ENCODE peak calls at places on chromosomes 7 and 10, in six cellular contexts. S is A549, U is stomach, O is transverse colon, Z is ovary, T is SK-N-SH. H is an unnamed sample.

GRCh38 chr7:2729893-2730716 is 42.1 kb downstream of the AMZ1 start:
- DNase-seq in S (no peak), U (peak; percentile 24), O (no peak), Z (peak; percentile 29), T (no peak), H (no peak)

GRCh38 chr10:46544989-46545791 is 11.3 kb downstream of the GPRIN2 start:
- DNase-seq in S (peak; percentile 89), U (peak; percentile 26), O (peak; percentile 18), Z (peak; percentile 6), T (peak; percentile 62), H (peak; percentile 10)

GRCh38 chr7:39027491-39027890 is 49.8 kb downstream of the POU6F2 start:
- DNase-seq in S (no peak), U (no peak), O (no peak), Z (no peak), T (no peak), H (no peak)

GRCh38 chr10:132158122-132158741 is 28.5 kb upstream of the DPYSL4 start:
- DNase-seq in S (no peak), U (no peak), O (no peak), Z (no peak), T (peak; percentile 88), H (no peak)

GRCh38 chr10:29949411-29950011 is 109.9 kb downstream of the JCAD start:
- DNase-seq in S (no peak), U (no peak), O (no peak), Z (no peak), T (no peak), H (no peak)

GRCh38 chr10:22962817-22963216 is 35.0 kb downstream of the ARMC3 start:
- DNase-seq in S (no peak), U (no peak), O (no peak), Z (no peak), T (no peak), H (no peak)

GRCh38 chr10:91247360-91248111 is 27.1 kb downstream of the PCGF5 start:
- DNase-seq in S (no peak), U (no peak), O (no peak), Z (no peak), T (no peak), H (no peak)

GRCh38 chr7:29106128-29106988 is 40.0 kb downstream of the CPVL start:
- DNase-seq in S (no peak), U (peak; percentile 33), O (no peak), Z (peak; percentile 15), T (peak; percentile 43), H (no peak)

GRCh38 chr7:77181739-77182138 is 17.9 kb downstream of the FGL2 start:
- DNase-seq in S (no peak), U (no peak), O (no peak), Z (no peak), T (no peak), H (no peak)

GRCh38 chr10:10503772-10504171 is 513.9 kb upstream of the CELF2 start:
- DNase-seq in S (no peak), U (no peak), O (no peak), Z (no peak), T (no peak), H (no peak)

GRCh38 chr10:121774404-121774803 is 153.4 kb downstream of the ATE1 start:
- DNase-seq in S (no peak), U (no peak), O (no peak), Z (no peak), T (no peak), H (no peak)

GRCh38 chr7:150966002-150966401 is 12.1 kb downstream of the KCNH2 start:
- DNase-seq in S (peak; percentile 31), U (no peak), O (no peak), Z (no peak), T (peak; percentile 78), H (no peak)

GRCh38 chr10:103449208-103450144 is 2.7 kb downstream of the CALHM2 start:
- DNase-seq in S (no peak), U (no peak), O (no peak), Z (no peak), T (no peak), H (no peak)

GRCh38 chr7:32536585-32536984 is 41.3 kb downstream of the AVL9 start:
- DNase-seq in S (peak; percentile 24), U (no peak), O (no peak), Z (no peak), T (no peak), H (no peak)

GRCh38 chr10:116632831-116633600 is 12.3 kb downstream of the PNLIPRP2 start:
- DNase-seq in S (no peak), U (no peak), O (no peak), Z (no peak), T (no peak), H (no peak)

GRCh38 chr7:109611656-109612055 is 1042.0 kb downstream of the DNAJB9 start:
- DNase-seq in S (no peak), U (no peak), O (no peak), Z (no peak), T (no peak), H (no peak)

GRCh38 chr10:122485670-122486069 is 24.3 kb downstream of the HTRA1 start:
- DNase-seq in S (no peak), U (no peak), O (no peak), Z (no peak), T (no peak), H (no peak)

GRCh38 chr10:22368402-22368801 is 23.1 kb downstream of the SPAG6 start:
- DNase-seq in S (no peak), U (no peak), O (no peak), Z (no peak), T (no peak), H (no peak)

GRCh38 chr7:134729895-134730294 is 49.5 kb upstream of the CALD1 start:
- DNase-seq in S (no peak), U (no peak), O (no peak), Z (no peak), T (no peak), H (no peak)

GRCh38 chr7:111705807-111706206 is 143.5 kb upstream of the IMMP2L start:
- DNase-seq in S (no peak), U (no peak), O (no peak), Z (no peak), T (no peak), H (no peak)

GRCh38 chr7:111710839-111711380 is 148.6 kb upstream of the IMMP2L start:
- DNase-seq in S (no peak), U (no peak), O (no peak), Z (no peak), T (no peak), H (no peak)

GRCh38 chr7:111711426-111712065 is 149.3 kb upstream of the IMMP2L start:
- DNase-seq in S (no peak), U (no peak), O (no peak), Z (no peak), T (no peak), H (no peak)

GRCh38 chr7:111708072-111708471 is 145.8 kb upstream of the IMMP2L start:
- DNase-seq in S (no peak), U (no peak), O (no peak), Z (no peak), T (no peak), H (no peak)
- H3K4me1 ChIP-seq in S (no peaks in the 10 kb centered on the region), U (no peaks in the 10 kb centered on the region), O (no peaks in the 10 kb centered on the region), Z (no peaks in the 10 kb centered on the region), T (peaks cover 12% of the 10 kb centered on the region), H (no peaks in the 10 kb centered on the region)

DNA sequence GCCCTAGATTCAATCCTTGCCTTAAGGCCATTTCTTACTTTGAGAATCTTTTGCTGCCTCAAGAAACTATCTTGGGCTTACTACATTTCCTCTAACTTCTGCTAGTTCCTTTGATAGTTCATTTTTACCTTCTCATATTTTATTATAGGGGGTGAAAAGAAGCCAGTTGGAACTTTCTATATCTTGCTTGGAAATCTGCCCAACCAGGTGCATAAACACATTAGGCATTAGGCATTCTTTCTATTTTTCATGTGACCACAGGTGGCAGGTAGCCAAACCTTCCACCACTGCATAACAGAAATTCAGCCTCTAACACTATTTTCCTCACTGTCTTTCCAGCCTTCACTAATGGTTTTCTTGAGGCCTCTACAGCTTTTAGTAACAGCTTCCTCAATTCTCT is 300.0 kb upstream of the SP8 start:
- DNase-seq in S (no peak), U (peak; percentile 69), O (no peak), Z (no peak), T (no peak), H (no peak)
- TF ChIP-seq EP300 in S (no peak), U (no peak), O (no peak), Z (no peak), T (no peak), H (no peak)

GRCh38 chr10:110016957-110017514 is 9.3 kb downstream of the ADD3 start:
- DNase-seq in S (no peak), U (no peak), O (no peak), Z (no peak), T (no peak), H (no peak)
- H3K4me1 ChIP-seq in S (peaks cover 5% of the 10 kb centered on the region), U (no peaks in the 10 kb centered on the region), O (peaks cover 47% of the 10 kb centered on the region), Z (peaks cover 8% of the 10 kb centered on the region), T (peaks cover 19% of the 10 kb centered on the region), H (peaks cover 17% of the 10 kb centered on the region)

GRCh38 chr10:7033031-7033430 is 377.8 kb downstream of the SFMBT2 start:
- DNase-seq in S (no peak), U (no peak), O (no peak), Z (no peak), T (no peak), H (no peak)
- TF ChIP-seq EP300 in S (no peak), U (no peak), O (no peak), Z (no peak), T (no peak), H (no peak)